ENCODE peak calls at places on chromosomes 3 and 15, in six cellular contexts. X is heart left ventricle, M is endothelial cell of umbilical vein, K is stomach, P is right lobe of liver, B is HCT116. T is an unnamed sample.

GRCh38 chr15:44092221-44092620 is 102.8 kb downstream of the FRMD5 start:
- DNase-seq in K (no peak), X (no peak), B (no peak), P (no peak), M (no peak), T (no peak)

GRCh38 chr3:52495777-52496602 is 852 bp downstream of the STAB1 start:
- DNase-seq in K (no peak), B (no peak), X (peak; percentile 65), M (peak; percentile 82), P (no peak), T (no peak)

GRCh38 chr3:187807086-187807862 is 62.0 kb upstream of the BCL6 start:
- DNase-seq in K (no peak), P (no peak), M (no peak), B (no peak), X (no peak), T (no peak)

GRCh38 chr3:177887475-177887874 is 648.8 kb upstream of the KCNMB2 start:
- DNase-seq in P (no peak), M (no peak), X (no peak), B (no peak), K (no peak), T (no peak)

GRCh38 chr3:45644063-45644462 is 45.1 kb upstream of the SACM1L start:
- DNase-seq in X (no peak), P (no peak), M (peak; percentile 93), K (no peak), B (no peak), T (no peak)

GRCh38 chr15:99592135-99592845 is 26.5 kb downstream of the MEF2A start:
- DNase-seq in M (peak; percentile 50), B (no peak), P (peak; percentile 77), K (no peak), X (no peak), T (no peak)

GRCh38 chr3:82796765-82797164 is 1035.3 kb upstream of the GBE1 start:
- DNase-seq in P (no peak), B (no peak), M (no peak), X (no peak), K (no peak), T (no peak)

GRCh38 chr3:132448211-132448961 is 31.1 kb downstream of the DNAJC13 start:
- DNase-seq in X (peak; percentile 39), K (peak; percentile 28), M (peak; percentile 57), P (no peak), B (no peak), T (peak; percentile 84)

GRCh38 chr3:185210621-185211157 is 43.2 kb downstream of the EHHADH start:
- DNase-seq in B (no peak), X (no peak), P (no peak), M (no peak), K (no peak), T (no peak)
- TF ChIP-seq POLR2A in B (no peak), X (no peak), P (no peak), M (no peak), K (no peak), T (no peak)

GRCh38 chr3:148081926-148082325 is 615.8 kb upstream of the AGTR1 start:
- DNase-seq in M (no peak), P (no peak), B (no peak), X (no peak), K (no peak), T (no peak)

GRCh38 chr3:148083501-148084267 is 614.0 kb upstream of the AGTR1 start:
- DNase-seq in M (no peak), X (no peak), P (no peak), B (no peak), K (no peak), T (no peak)

GRCh38 chr3:148084931-148085330 is 612.8 kb upstream of the AGTR1 start:
- DNase-seq in K (no peak), P (no peak), M (no peak), X (no peak), B (no peak), T (no peak)

GRCh38 chr3:148079370-148079769 is 618.3 kb upstream of the AGTR1 start:
- DNase-seq in K (no peak), M (no peak), B (no peak), P (no peak), X (no peak), T (no peak)

DNA sequence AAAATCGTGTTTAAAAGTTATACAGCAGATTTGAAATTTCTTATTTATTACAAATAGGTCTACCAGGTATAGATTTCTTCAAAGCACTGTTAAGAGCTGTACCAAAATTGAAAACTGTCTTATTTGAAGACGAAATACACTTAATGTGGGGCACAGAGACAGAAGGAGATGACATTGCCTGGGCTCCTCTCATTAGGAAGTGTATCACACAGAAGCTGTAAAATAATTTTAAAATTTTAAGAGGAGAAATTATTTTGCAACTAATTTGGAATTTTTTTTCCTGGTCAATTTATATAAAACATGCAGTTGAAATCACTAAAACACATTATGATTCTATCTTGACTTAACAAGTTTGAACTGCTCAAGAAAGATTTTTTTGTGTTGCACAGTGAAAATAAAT is 614.8 kb upstream of the AGTR1 start:
- DNase-seq in M (no peak), B (no peak), P (no peak), X (no peak), K (no peak), T (no peak)
- H3K4me1 ChIP-seq in M (no peaks in the 10 kb centered on the region), B (no peaks in the 10 kb centered on the region), P (no peaks in the 10 kb centered on the region), X (no peaks in the 10 kb centered on the region), K (no peaks in the 10 kb centered on the region), T (no peaks in the 10 kb centered on the region)

GRCh38 chr3:4984511-4984864 is 5.3 kb downstream of the BHLHE40 start:
- DNase-seq in P (no peak), X (no peak), K (no peak), B (no peak), M (no peak), T (no peak)
- TF ChIP-seq POLR2A in P (peak; percentile 17), X (no peak), K (no peak), B (no peak), M (no peak), T (no peak)

DNA sequence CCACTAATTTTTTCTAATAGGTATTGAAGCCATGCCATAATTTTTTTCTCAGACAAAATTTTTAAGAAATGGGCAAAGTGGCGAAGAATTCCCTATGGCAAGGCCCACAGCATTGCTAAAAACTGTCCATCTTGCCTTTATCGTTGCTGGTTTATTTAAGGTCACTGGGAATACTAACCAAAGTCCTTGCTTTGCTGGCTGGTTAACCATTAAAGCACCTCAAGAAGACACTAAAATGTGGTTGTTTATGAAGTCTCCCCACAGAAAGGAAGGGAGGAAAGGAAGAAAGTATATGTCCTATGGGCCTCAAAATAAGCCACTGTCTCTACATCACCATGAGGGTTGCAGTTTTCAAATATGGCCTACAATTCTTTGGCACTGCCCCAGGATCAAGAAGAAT is 13.3 kb downstream of the SH3BP5 start:
- DNase-seq in P (no peak), K (no peak), B (no peak), X (no peak), M (no peak), T (no peak)
- H3K4me1 ChIP-seq in P (peaks cover 15% of the 10 kb centered on the region), K (no peaks in the 10 kb centered on the region), B (no peaks in the 10 kb centered on the region), X (no peaks in the 10 kb centered on the region), M (peaks cover 22% of the 10 kb centered on the region), T (peaks cover 75% of the 10 kb centered on the region)

DNA sequence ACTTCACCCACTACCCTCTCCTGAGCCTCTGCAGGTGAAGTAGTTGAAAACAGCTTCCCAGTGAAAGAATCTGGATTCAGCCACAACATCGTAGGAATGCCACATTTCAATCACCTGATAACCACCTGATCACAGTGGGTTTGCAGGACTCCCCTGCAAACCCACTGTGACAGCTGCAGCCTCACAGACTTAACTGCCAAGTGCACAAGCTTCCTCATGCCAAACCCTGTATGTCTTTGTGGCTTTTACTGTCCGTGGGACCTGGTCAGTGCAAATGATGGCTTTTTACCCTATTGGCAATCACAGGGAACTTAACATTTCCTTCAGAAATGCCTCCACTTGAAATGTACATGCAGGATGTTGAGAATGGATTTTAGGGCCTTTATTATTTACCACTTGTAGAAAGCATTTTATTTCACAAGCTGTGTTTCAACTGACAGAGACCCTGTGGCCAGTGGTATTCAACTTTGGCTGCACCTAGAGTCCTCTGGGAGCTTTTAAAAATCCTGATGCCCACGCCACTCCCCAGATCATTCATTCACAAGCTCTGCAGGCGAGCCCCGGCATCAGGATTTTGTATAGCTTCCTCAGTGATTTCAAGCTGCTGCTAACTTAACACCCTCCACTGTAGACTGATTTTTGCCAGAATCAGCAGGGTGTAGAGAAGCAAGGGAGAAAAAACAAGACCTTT is 49.1 kb downstream of the OXNAD1 start:
- DNase-seq in X (no peak), B (no peak), K (no peak), P (no peak), M (no peak), T (no peak)
- TF ChIP-seq POLR2A in X (no peak), B (no peak), K (no peak), P (no peak), M (no peak), T (no peak)

GRCh38 chr3:66398228-66399025 is 102.4 kb downstream of the LRIG1 start:
- DNase-seq in M (no peak), K (no peak), X (no peak), B (no peak), P (no peak), T (no peak)
- H3K4me1 ChIP-seq in M (peaks cover 31% of the 10 kb centered on the region), K (peaks cover 25% of the 10 kb centered on the region), X (peaks cover 3% of the 10 kb centered on the region), B (no peaks in the 10 kb centered on the region), P (no peaks in the 10 kb centered on the region), T (peaks cover 15% of the 10 kb centered on the region)

GRCh38 chr3:14127106-14127505 is 2.3 kb downstream of the TMEM43 start:
- DNase-seq in X (no peak), B (no peak), K (no peak), P (no peak), M (no peak), T (peak; percentile 1)

GRCh38 chr3:14126017-14126902 is 1.4 kb downstream of the TMEM43 start:
- DNase-seq in P (no peak), K (no peak), M (no peak), X (peak; percentile 90), B (no peak), T (no peak)

GRCh38 chr3:14124615-14125192 is at the start of the genes CHCHD4 and TMEM43:
- DNase-seq in P (peak; percentile 100), M (peak; percentile 99), K (peak; percentile 99), X (peak; percentile 100), B (peak; percentile 97), T (peak; percentile 99)

GRCh38 chr3:14124223-14124614 is 451 bp downstream of the CHCHD4 start:
- DNase-seq in B (no peak), X (peak; percentile 85), K (peak; percentile 62), P (peak; percentile 78), M (no peak), T (peak; percentile 85)

DNA sequence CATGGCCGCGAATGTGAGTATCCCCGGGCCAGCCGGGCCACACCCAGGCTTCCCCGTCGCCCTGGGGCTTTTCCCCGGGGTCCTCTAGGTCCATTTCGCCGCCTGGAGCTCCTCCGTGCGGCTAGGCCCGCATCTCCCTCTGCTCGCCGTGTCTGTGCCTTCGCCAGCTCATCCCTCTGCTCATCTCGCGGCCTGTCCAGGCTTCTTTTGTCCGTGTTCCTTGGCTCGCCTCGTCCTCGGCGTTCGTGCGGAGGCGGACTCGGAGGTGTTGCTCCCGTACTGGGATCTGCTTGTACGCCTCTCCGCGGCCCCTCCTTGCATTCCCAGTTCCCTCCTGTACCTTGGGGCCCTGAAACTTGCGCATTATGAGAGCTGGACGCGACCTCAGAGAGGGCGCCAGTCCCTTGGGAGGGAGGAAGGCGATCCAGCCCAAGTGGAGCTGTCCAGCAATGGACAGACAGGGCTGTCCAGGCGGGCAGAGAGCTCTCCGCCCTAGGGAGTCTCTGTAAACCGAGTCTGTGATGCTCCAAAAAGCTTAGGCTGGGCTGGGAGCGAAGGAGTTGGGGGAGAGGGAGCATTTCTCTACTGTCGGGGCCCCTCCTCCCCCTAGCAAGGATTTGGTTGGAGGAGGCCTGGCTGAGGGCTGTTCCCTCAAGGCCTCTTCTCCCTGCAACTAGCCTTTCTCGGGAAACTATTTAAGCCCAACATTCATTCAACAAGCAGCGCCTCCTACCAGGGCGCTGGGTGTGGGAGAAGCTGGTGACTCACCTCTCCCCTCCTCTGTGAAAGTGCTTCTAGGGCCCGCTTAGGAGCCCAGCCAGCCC is 553 bp downstream of the TMEM43 start:
- DNase-seq in P (peak; percentile 79), X (peak; percentile 72), B (peak; percentile 81), K (peak; percentile 50), M (peak; percentile 84), T (peak; percentile 60)
- TF ChIP-seq POLR2A in P (no peak), X (no peak), B (no peak), K (no peak), M (no peak), T (no peak)

GRCh38 chr3:143163562-143163961 is 44.0 kb downstream of the CHST2 start:
- DNase-seq in M (no peak), B (no peak), K (no peak), X (no peak), P (no peak), T (no peak)
- H3K4me1 ChIP-seq in M (peaks cover 16% of the 10 kb centered on the region), B (peaks cover 10% of the 10 kb centered on the region), K (no peaks in the 10 kb centered on the region), X (no peaks in the 10 kb centered on the region), P (no peaks in the 10 kb centered on the region), T (no peaks in the 10 kb centered on the region)

T was measured in testis.